ENCODE peak calls at places on chromosomes 7 and 10, in four cellular contexts. A, Z, R and F are unnamed samples.

GRCh38 chr10:19638173-19638872 is 177.9 kb upstream of the PLXDC2 start:
- DNase-seq in Z (no peak), A (no peak), R (no peak), F (no peak)

GRCh38 chr10:112959207-112959838 is 9.3 kb downstream of the TCF7L2 start:
- DNase-seq in Z (no peak), A (no peak), R (no peak), F (no peak)

GRCh38 chr10:12121673-12122072 is 7.8 kb upstream of the SEC61A2 start:
- DNase-seq in R (peak; percentile 82), A (no peak), Z (no peak), F (no peak)

GRCh38 chr7:85095816-85096215 is 91.0 kb downstream of the SEMA3D start:
- DNase-seq in A (no peak), Z (no peak), R (no peak), F (no peak)

GRCh38 chr10:131495892-131496291 is 184.4 kb upstream of the TCERG1L start:
- DNase-seq in Z (no peak), R (no peak), A (no peak), F (no peak)

GRCh38 chr7:139232893-139233292 is 1.9 kb downstream of the UBN2 start:
- DNase-seq in R (peak; percentile 3), A (no peak), Z (no peak), F (no peak)

GRCh38 chr10:103793429-103793828 is 61.9 kb downstream of the SH3PXD2A start:
- DNase-seq in A (no peak), Z (no peak), R (no peak), F (no peak)

GRCh38 chr10:61899045-61899444 is 2.5 kb upstream of the ARID5B start:
- DNase-seq in R (peak; percentile 38), A (peak; percentile 50), Z (no peak), F (no peak)

GRCh38 chr7:143216151-143216550 is 5.7 kb upstream of the TAS2R40 start:
- DNase-seq in A (no peak), Z (no peak), R (no peak), F (no peak)

GRCh38 chr10:60731134-60731883 is 47.0 kb upstream of the CDK1 start:
- DNase-seq in R (peak; percentile 59), Z (no peak), A (no peak), F (no peak)

GRCh38 chr10:133309720-133310398 is 1.1 kb downstream of the ZNF511 start:
- DNase-seq in R (no peak), Z (no peak), A (no peak), F (no peak)

GRCh38 chr7:98178762-98179490 is 32.3 kb upstream of the BHLHA15 start:
- DNase-seq in A (no peak), Z (no peak), R (no peak), F (no peak)

GRCh38 chr10:22252801-22253577 is 35.2 kb upstream of the EBLN1 start:
- DNase-seq in R (peak; percentile 58), A (no peak), Z (peak; percentile 50), F (no peak)

GRCh38 chr7:91082854-91083495 is 181.3 kb upstream of the FZD1 start:
- DNase-seq in Z (no peak), R (peak; percentile 31), A (peak; percentile 23), F (no peak)
- TF ChIP-seq CTCF in Z (peak; percentile 40), R (peak; percentile 41), A (peak; percentile 77), F (peak; percentile 77)

GRCh38 chr10:126930506-126931458 is 25.6 kb downstream of the DOCK1 start:
- DNase-seq in Z (no peak), A (no peak), R (no peak), F (no peak)
- H3K4me3 ChIP-seq in Z (peak overlapping the region; percentile 15), A (no peak overlapping the region), R (no peak overlapping the region), F (no peak overlapping the region)

DNA sequence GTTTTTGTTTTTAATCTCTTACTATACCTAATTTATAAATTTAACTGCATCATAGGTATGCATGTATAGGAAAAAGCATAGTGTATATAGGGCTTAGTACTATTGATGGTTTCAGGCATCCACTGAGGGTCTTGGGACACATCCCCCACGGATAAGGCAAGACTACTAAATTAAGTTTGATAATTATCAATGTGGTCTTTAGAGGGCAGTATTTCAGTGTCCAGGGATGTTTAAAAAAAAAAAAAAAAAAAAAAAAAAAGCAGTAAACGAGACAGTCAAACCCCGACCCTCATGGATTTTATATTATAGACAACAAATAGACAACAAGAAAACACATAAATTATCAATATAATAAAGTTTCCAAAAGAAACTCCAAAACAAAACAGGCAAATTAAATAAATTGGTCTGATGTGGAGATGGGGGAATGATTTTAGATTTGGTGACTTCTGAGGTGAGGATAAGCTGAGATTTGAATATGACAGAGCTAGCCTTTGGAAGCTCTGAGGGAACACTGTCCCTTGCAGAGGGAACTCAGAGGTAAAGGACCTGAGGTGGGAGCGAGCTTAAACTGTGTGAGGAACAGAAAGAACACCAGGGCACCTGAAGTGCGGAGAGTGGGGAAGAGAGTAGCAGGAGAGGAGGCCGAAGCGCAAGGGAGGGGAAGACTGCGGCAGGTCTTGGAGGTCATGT is 14.8 kb downstream of the ACSM6 start:
- DNase-seq in R (no peak), A (peak; percentile 42), Z (no peak), F (no peak)
- TF ChIP-seq CTCF in R (no peak), A (peak; percentile 72), Z (peak; percentile 19), F (peak; percentile 84)

GRCh38 chr7:107579546-107579880 is 533 bp upstream of the BCAP29 start:
- DNase-seq in A (no peak), Z (no peak), R (no peak), F (no peak)

GRCh38 chr7:107579881-107580715 is at the start of gene BCAP29:
- DNase-seq in Z (peak; percentile 83), A (peak; percentile 82), R (peak; percentile 87), F (peak; percentile 61)

GRCh38 chr7:107580716-107581383 is 804 bp downstream of the BCAP29 start:
- DNase-seq in Z (no peak), R (no peak), A (no peak), F (no peak)

GRCh38 chr7:107582906-107583305 is 2.9 kb downstream of the BCAP29 start:
- DNase-seq in Z (no peak), A (no peak), R (no peak), F (no peak)

GRCh38 chr7:107581387-107582013 is 1.5 kb downstream of the BCAP29 start:
- DNase-seq in A (no peak), Z (no peak), R (no peak), F (no peak)
- H3K4me3 ChIP-seq in A (peak overlapping the region; percentile 85), Z (peak overlapping the region; percentile 66), R (peak overlapping the region; percentile 97), F (peak overlapping the region; percentile 85)

DNA sequence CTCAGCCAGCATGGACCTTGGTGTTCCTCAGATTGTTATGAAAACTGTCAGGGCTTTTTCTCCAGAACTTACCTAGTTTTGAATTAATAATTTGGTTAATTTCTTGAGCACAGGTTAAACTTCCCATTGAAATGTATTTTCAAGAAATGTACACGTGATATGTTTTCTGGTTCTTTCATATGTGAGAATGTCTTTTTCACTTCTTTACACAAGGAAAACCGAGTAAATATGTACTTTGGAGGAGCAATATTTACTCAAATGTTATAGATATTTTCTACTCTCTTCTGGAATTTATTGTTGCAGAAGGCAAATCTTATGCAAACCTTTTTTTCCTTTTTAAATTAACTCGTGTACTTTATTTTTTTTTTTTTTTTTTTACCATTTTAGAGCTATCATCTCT is 134.3 kb downstream of the AHR start:
- DNase-seq in A (no peak), Z (no peak), R (no peak), F (no peak)
- TF ChIP-seq CTCF in A (no peak), Z (no peak), R (no peak), F (no peak)